ENCODE peak calls at places on chromosomes 13 and 19, in five cellular contexts. J is upper lobe of left lung, C is Panc1, G is GM23338, I is transverse colon. P is an unnamed sample.

GRCh38 chr13:90710355-90710754 is 637.1 kb upstream of the MIR17HG start:
- DNase-seq in J (no peak), C (no peak), G (no peak), I (no peak), P (no peak)

GRCh38 chr19:2727640-2727944 is 6.4 kb upstream of the DIRAS1 start:
- DNase-seq in J (no peak), C (no peak), G (no peak), I (no peak), P (no peak)

GRCh38 chr19:12782424-12783225 is 7.3 kb upstream of the HOOK2 start:
- DNase-seq in J (peak; percentile 85), C (no peak), G (peak; percentile 55), I (peak; percentile 90), P (peak; percentile 67)

GRCh38 chr19:4638330-4638729 is 986 bp upstream of the TNFAIP8L1 start:
- DNase-seq in J (no peak), C (no peak), G (no peak), I (no peak), P (no peak)

GRCh38 chr13:95579303-95579702 is 26.8 kb downstream of the CLDN10 start:
- DNase-seq in J (no peak), C (no peak), G (no peak), I (no peak), P (no peak)

GRCh38 chr19:2591537-2592291 is 110.8 kb downstream of the GNG7 start:
- DNase-seq in J (no peak), C (no peak), G (no peak), I (no peak), P (no peak)

GRCh38 chr13:89796196-89796595 is 1551.3 kb upstream of the MIR17HG start:
- DNase-seq in J (no peak), C (no peak), G (no peak), I (no peak), P (no peak)

GRCh38 chr13:62209539-62209938 is 793.9 kb upstream of the PCDH20 start:
- DNase-seq in J (no peak), C (no peak), G (no peak), I (peak; percentile 8), P (no peak)

GRCh38 chr19:10986301-10987127 is 25.7 kb downstream of the SMARCA4 start:
- DNase-seq in J (no peak), C (no peak), G (no peak), I (no peak), P (no peak)

GRCh38 chr13:50437252-50437651 is 406.2 kb downstream of the DLEU7 start:
- DNase-seq in J (no peak), C (no peak), G (no peak), I (no peak), P (no peak)

GRCh38 chr19:9721861-9722260 is 46.7 kb downstream of the ZNF846 start:
- DNase-seq in J (no peak), C (no peak), G (peak; percentile 23), I (no peak), P (no peak)

GRCh38 chr19:47372603-47373002 is 23.5 kb downstream of the DHX34 start:
- DNase-seq in J (no peak), C (no peak), G (no peak), I (no peak), P (no peak)

GRCh38 chr13:31485651-31486051 is 253.7 kb upstream of the RXFP2 start:
- DNase-seq in J (no peak), C (no peak), G (no peak), I (no peak), P (no peak)

GRCh38 chr13:46861959-46862358 is 34.9 kb downstream of the HTR2A start:
- DNase-seq in J (no peak), C (no peak), G (no peak), I (no peak), P (no peak)

DNA sequence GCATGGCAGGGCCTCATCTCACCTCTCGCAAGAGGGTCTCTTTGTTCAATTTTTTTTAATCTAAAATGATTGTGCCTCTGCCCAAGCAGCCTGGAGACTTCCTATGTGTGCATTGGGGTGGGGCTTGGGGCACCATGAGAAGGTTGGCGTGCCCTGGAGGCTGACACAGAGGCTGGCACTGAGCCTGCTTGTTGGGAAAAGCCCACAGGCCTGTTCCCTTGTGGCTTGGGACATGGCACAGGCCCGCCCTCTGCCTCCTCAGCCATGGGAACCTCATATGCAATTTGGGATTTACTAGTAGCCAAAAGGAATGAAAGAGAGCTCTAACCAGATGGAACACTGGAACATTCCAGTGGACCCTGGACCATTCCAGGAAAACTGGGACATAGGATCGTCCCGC is 8.0 kb downstream of the FXYD3 start:
- DNase-seq in J (peak; percentile 78), C (no peak), G (no peak), I (peak; percentile 71), P (peak; percentile 76)
- H3K4me3 ChIP-seq in J (no peak overlapping the region), C (no peak overlapping the region), G (no peak overlapping the region), I (no peak overlapping the region), P (no peak overlapping the region)

GRCh38 chr13:51761638-51762350 is 42.2 kb downstream of the DHRS12 start:
- DNase-seq in J (no peak), C (no peak), G (no peak), I (no peak), P (no peak)
- H3K27ac ChIP-seq in J (no peak overlapping the region), C (no peak overlapping the region), G (peak overlapping the region; percentile 32), I (no peak overlapping the region), P (no peak overlapping the region)

DNA sequence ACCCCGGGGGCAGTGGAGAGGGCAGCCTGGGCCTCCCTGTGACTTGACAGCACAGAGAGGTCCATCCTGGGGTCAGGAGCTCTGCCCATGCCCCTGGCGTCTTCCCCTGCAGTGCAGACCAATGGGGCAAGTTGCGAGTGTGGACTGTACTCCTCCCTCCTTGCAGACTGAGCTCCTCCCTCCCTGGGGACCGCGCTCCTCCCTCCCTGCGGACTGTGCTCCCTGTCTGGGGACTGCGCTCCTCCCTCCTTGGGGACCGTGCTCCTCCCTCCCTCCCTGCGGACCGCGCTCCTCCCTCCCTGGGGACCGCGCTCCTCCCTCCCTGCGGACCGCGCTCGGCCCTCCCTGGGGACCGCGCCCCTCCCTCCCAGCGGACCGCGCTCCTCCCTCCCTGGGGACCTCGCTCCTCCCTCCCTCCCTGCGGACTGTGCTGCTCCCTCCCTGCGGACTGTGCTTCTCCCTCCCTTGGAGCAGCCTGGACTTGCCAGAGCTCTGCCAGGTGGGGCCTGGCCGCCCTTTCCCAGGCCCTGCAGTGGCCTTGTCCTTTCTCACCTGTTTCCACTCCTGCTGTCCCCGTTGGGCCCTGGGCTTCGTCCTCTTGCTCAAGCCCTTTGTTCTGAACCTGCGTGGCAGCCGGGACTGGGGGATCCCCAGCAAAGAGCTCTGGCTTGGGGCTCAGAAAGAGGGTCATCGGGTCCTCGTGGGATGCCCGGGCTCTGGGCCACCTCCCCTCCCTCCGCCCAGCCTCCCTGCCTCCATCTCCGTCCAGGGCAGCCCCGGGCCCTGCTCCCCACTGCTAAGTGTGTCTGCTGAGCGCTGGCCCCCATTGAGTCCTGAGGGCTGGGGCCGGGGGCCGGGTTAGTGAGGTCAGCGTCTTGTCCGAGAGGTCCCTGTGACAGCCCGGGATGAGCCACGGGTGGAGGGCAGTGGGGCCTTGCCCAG is 6.8 kb downstream of the GAMT start:
- DNase-seq in J (no peak), C (no peak), G (no peak), I (no peak), P (no peak)
- TF ChIP-seq POLR2AphosphoS5 in J (no peak), C (no peak), G (no peak), I (no peak), P (no peak)

GRCh38 chr19:39434123-39435076 is 1.3 kb downstream of the RPS16 start:
- DNase-seq in J (no peak), C (no peak), G (no peak), I (no peak), P (no peak)
- H3K4me3 ChIP-seq in J (peak overlapping the region; percentile 95), C (peak overlapping the region; percentile 29), G (peak overlapping the region; percentile 100), I (peak overlapping the region; percentile 89), P (no peak overlapping the region)

GRCh38 chr13:23995283-23996073 is 98.2 kb upstream of the C1QTNF9B start:
- DNase-seq in J (no peak), C (no peak), G (no peak), I (no peak), P (no peak)

GRCh38 chr13:23999411-23999810 is 102.1 kb upstream of the C1QTNF9B start:
- DNase-seq in J (no peak), C (no peak), G (no peak), I (no peak), P (no peak)

GRCh38 chr13:23992722-23993438 is 95.6 kb upstream of the C1QTNF9B start:
- DNase-seq in J (no peak), C (no peak), G (no peak), I (no peak), P (no peak)

GRCh38 chr13:23993439-23993980 is 96.2 kb upstream of the C1QTNF9B start:
- DNase-seq in J (no peak), C (no peak), G (no peak), I (no peak), P (no peak)

GRCh38 chr13:23996456-23996855 is 99.2 kb upstream of the C1QTNF9B start:
- DNase-seq in J (no peak), C (no peak), G (no peak), I (no peak), P (no peak)
- H3K27ac ChIP-seq in J (no peak overlapping the region), C (no peak overlapping the region), G (no peak overlapping the region), I (no peak overlapping the region), P (no peak overlapping the region)

GRCh38 chr13:23657056-23657455 is 86.8 kb downstream of the TNFRSF19 start:
- DNase-seq in J (no peak), C (no peak), G (no peak), I (no peak), P (no peak)

GRCh38 chr13:23655321-23655720 is 85.1 kb downstream of the TNFRSF19 start:
- DNase-seq in J (no peak), C (no peak), G (no peak), I (no peak), P (no peak)

GRCh38 chr13:23658929-23659541 is 88.8 kb downstream of the TNFRSF19 start:
- DNase-seq in J (no peak), C (no peak), G (no peak), I (peak; percentile 11), P (no peak)

GRCh38 chr13:23654111-23655110 is 84.2 kb downstream of the TNFRSF19 start:
- DNase-seq in J (no peak), C (no peak), G (no peak), I (no peak), P (peak; percentile 23)

DNA sequence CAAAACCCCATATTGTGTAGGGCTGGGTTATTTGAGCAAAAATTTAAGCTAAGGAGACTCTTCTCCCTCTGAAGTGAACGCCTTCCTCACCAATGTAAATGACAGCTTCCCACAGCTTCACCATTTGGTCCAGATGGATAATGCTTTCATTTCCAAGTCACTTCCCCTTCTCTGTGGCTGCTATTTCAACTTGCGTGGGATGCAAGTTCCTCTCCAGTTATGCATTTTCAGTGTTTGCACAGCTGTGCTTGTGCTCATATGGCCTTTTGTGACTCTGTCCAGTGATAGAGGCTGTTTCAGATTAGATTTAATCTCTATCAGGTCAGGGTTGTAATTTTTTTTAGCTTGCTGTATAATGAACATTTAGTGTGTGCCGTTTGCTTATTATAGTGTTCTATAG is 86.4 kb downstream of the TNFRSF19 start:
- DNase-seq in J (no peak), C (no peak), G (no peak), I (no peak), P (no peak)
- TF ChIP-seq POLR2AphosphoS5 in J (no peak), C (no peak), G (no peak), I (no peak), P (peak; percentile 9)